ENCODE peak calls at places on chromosomes 4 and X, in seven cellular contexts. Y is lower leg skin, F is endothelial cell, Q is cardiac muscle cell, V is dorsolateral prefrontal cortex, C is progenitor cell of endocrine pancreas, W is fibroblast of the aortic adventitia. A is an unnamed sample.
A peak's percentile ranks its signal among the peaks of the same experiment; 100 is the strongest.

GRCh38 chr4:140635606-140636005 is 66.8 kb upstream of the UCP1 start:
- DNase-seq in Y (no peak), F (no peak), Q (peak; percentile 54), V (no peak), C (no peak), W (peak; percentile 37), A (peak; percentile 53)

GRCh38 chr4:113468165-113469022 is 293.1 kb downstream of the CAMK2D start:
- DNase-seq in Y (peak; percentile 95), F (no peak), Q (peak; percentile 43), V (peak; percentile 72), C (no peak), W (peak; percentile 100), A (peak; percentile 100)

GRCh38 chrX:49209434-49210251 is 9.7 kb upstream of the SYP start:
- DNase-seq in Y (no peak), F (no peak), Q (no peak), V (peak; percentile 40), C (no peak), W (no peak), A (no peak)

GRCh38 chr4:10109995-10110670 is 6.5 kb downstream of the WDR1 start:
- DNase-seq in Y (no peak), F (no peak), Q (no peak), V (no peak), C (no peak), W (no peak), A (no peak)

GRCh38 chrX:42837747-42838146 is 59.8 kb upstream of the PPP1R2C start:
- DNase-seq in Y (no peak), F (no peak), Q (no peak), V (no peak), C (no peak), W (no peak), A (no peak)

GRCh38 chrX:74395556-74395955 is 25.7 kb upstream of the SLC16A2 start:
- DNase-seq in Y (no peak), F (no peak), Q (no peak), V (no peak), C (no peak), W (no peak), A (no peak)

GRCh38 chrX:124347242-124347641 is 879 bp downstream of the SH2D1A start:
- DNase-seq in Y (no peak), F (no peak), Q (no peak), V (no peak), C (no peak), W (no peak), A (no peak)

GRCh38 chrX:150150081-150150779 is 211.9 kb upstream of the EOLA2 start:
- DNase-seq in Y (no peak), F (no peak), Q (no peak), V (no peak), C (no peak), W (peak; percentile 47), A (peak; percentile 44)

GRCh38 chr4:15753786-15754185 is 24.3 kb upstream of the CD38 start:
- DNase-seq in Y (no peak), F (no peak), Q (no peak), V (no peak), C (no peak), W (peak; percentile 33), A (no peak)

GRCh38 chr4:128924951-128925350 is 115.5 kb downstream of the JADE1 start:
- DNase-seq in Y (no peak), F (no peak), Q (no peak), V (no peak), C (no peak), W (peak; percentile 4), A (no peak)

GRCh38 chr4:101649790-101650450 is 140.6 kb upstream of the BANK1 start:
- DNase-seq in Y (no peak), F (no peak), Q (peak; percentile 2), V (no peak), C (no peak), W (peak; percentile 64), A (no peak)

GRCh38 chr4:169014581-169014980 is 4.5 kb upstream of the CBR4 start:
- DNase-seq in Y (no peak), F (no peak), Q (no peak), V (no peak), C (no peak), W (no peak), A (no peak)

GRCh38 chr4:186764457-186764856 is 40.8 kb upstream of the FAT1 start:
- DNase-seq in Y (no peak), F (no peak), Q (no peak), V (no peak), C (no peak), W (no peak), A (no peak)

GRCh38 chrX:2596050-2596449 is 95.0 kb upstream of the CD99 start:
- DNase-seq in Y (no peak), F (no peak), Q (no peak), V (no peak), C (no peak), W (no peak), A (no peak)

GRCh38 chr4:10879411-10880110 is 195.0 kb upstream of the CLNK start:
- DNase-seq in Y (no peak), F (no peak), Q (no peak), V (no peak), C (no peak), W (peak; percentile 30), A (no peak)

GRCh38 chr4:79620627-79621026 is 212.6 kb upstream of the GK2 start:
- DNase-seq in Y (no peak), F (no peak), Q (no peak), V (no peak), C (no peak), W (no peak), A (no peak)

GRCh38 chr4:79626102-79626501 is 218.1 kb upstream of the GK2 start:
- DNase-seq in Y (no peak), F (no peak), Q (no peak), V (no peak), C (no peak), W (peak; percentile 12), A (no peak)

GRCh38 chr4:79621061-79621460 is 213.0 kb upstream of the GK2 start:
- DNase-seq in Y (no peak), F (no peak), Q (no peak), V (no peak), C (no peak), W (no peak), A (no peak)

DNA sequence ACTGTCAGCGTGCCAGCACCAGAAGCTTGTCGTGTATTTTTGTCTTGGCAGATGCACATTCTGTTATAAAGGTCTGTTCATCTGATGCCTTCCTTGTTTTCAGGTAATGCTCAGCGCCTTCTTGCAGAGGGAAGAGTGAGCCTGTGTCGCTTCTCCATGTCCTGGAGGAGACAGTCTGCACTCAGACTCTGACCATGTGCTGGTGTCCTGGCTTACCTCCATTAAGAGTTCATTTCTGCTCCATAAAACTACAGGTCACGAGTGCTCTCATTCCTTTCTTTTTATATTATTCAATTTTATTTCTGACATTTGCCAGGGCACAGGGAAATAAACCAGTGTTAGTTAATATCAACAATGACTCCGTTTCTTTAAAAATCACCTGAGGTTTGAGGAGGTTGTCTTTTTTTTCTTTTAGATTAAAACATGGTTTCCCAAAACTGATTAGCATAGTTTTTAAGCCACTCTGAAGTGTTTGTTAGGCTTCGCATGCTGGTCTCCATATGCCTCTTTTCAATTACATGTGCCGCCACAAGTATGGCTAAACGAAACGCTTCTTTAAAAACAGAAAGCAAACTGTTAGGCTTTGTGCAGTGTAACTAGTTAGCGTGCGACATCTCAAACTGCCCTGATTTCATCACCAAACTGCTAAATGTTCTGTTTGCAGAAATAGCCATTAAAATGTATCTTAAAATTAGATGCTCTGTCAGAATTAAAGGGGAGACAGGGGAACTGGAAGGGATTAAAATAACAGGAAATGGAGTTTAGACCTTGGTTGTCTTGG is 215.3 kb upstream of the GK2 start:
- DNase-seq in Y (no peak), F (no peak), Q (no peak), V (no peak), C (no peak), W (no peak), A (peak; percentile 25)
- TF ChIP-seq CTCF in Y (no peak), F (no peak), Q (no peak), V (no peak), C (no peak), W (no peak), A (no peak)

GRCh38 chr4:153131478-153132069 is 72.7 kb upstream of the TRIM2 start:
- DNase-seq in Y (no peak), F (no peak), Q (no peak), V (peak; percentile 60), C (no peak), W (no peak), A (peak; percentile 73)
- TF ChIP-seq CTCF in Y (no peak), F (no peak), Q (no peak), V (peak; percentile 33), C (peak; percentile 27), W (peak; percentile 13), A (no peak)

DNA sequence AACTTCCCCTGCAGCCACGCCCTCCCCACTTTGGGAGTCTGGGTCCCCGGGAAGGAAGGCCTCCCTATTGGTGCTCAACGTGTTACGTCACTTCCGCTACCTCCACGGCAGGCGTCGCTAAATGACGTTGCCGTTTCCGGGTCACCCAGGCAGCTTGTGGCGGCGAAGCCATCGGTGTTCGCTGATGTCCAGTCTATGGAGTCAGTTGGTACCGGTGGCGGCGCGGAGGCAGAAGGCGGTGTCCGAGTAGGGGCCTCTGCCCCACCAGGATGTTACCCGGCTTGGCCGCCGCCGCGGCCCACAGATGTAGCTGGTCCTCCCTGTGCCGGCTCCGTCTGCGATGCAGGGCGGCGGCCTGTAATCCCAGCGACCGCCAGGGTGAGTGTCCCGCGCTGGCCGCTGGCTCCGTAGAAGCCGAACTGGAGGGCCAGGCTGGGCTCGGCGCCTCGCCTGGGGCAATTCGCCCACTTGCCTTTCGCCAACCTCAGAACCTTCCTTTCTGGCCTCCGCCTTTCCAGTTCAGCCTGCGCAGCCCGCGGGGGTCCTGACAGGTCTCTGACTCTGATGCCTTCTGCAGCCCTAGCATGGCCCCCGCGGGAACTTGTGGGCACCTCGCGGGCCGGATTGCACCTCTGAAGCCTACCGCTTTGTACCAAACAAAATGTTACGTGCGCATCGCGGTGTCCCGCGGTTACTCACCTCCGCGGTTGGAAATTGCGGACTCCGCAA is at the start of gene SLC30A9:
- DNase-seq in Y (peak; percentile 99), F (peak; percentile 81), Q (peak; percentile 96), V (peak; percentile 96), C (peak; percentile 75), W (peak; percentile 93), A (peak; percentile 92)
- TF ChIP-seq CTCF in Y (peak; percentile 14), F (peak; percentile 16), Q (peak; percentile 30), V (peak; percentile 31), C (peak; percentile 61), W (peak; percentile 50), A (peak; percentile 35)

GRCh38 chr4:56082809-56083208 is 134.1 kb downstream of the CEP135 start:
- DNase-seq in Y (no peak), F (no peak), Q (no peak), V (no peak), C (no peak), W (no peak), A (no peak)

GRCh38 chr4:56078866-56079265 is 130.1 kb downstream of the CEP135 start:
- DNase-seq in Y (no peak), F (no peak), Q (no peak), V (no peak), C (no peak), W (no peak), A (no peak)

GRCh38 chr4:56080384-56080783 is 131.6 kb downstream of the CEP135 start:
- DNase-seq in Y (no peak), F (no peak), Q (no peak), V (no peak), C (no peak), W (no peak), A (no peak)

DNA sequence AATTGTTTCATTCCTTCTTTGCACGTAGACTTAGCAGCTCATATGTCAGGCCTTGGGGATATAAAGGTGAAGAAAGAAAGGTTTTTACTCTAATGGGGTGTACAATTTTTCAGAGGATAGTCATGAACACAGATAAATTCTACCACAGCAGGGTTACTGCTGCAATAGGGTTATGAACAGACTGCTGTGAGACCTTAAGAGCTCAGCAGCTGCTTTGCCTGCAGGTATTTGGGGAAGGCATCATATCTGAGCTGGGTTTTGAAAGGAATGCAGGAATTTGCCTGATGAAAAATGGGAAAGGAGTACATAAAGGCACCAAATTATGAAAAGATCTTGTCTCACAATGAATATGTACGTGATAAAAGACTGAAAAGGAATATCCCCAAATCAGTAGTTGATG is 128.9 kb downstream of the CEP135 start:
- DNase-seq in Y (no peak), F (no peak), Q (no peak), V (no peak), C (no peak), W (peak; percentile 2), A (peak; percentile 1)
- TF ChIP-seq CTCF in Y (no peak), F (no peak), Q (no peak), V (no peak), C (no peak), W (no peak), A (no peak)